ENCODE peak calls at places on chromosome 14, in five cellular contexts. D, V, W, U and O are unnamed samples.

GRCh38 chr14:90739318-90740077 is 76.7 kb downstream of the TTC7B start:
- DNase-seq in D (no peak), W (peak), V (no peak), U (no peak), O (no peak)

GRCh38 chr14:72611956-72612500 is 281.9 kb downstream of the DPF3 start:
- DNase-seq in U (no peak), V (no peak), W (peak), D (no peak), O (no peak)

GRCh38 chr14:70888681-70889175 is 18.5 kb upstream of the PCNX1 start:
- DNase-seq in W (no peak), D (peak), U (no peak), V (no peak), O (no peak)

GRCh38 chr14:26709019-26709418 is 111.2 kb upstream of the NOVA1 start:
- DNase-seq in V (no peak), W (no peak), D (peak), U (no peak), O (no peak)

GRCh38 chr14:65019944-65020566 is 33.4 kb downstream of the FNTB start:
- DNase-seq in W (no peak), U (no peak), V (peak), D (peak), O (no peak)

GRCh38 chr14:20219033-20219432 is 4.5 kb upstream of the OR11H6 start:
- DNase-seq in D (peak), W (no peak), V (no peak), U (no peak), O (no peak)

GRCh38 chr14:37363661-37364060 is 165.9 kb downstream of the MIPOL1 start:
- DNase-seq in D (no peak), W (no peak), U (no peak), V (no peak), O (no peak)

GRCh38 chr14:22039938-22040780 is 366.5 kb upstream of the OR4E1 start:
- DNase-seq in W (no peak), U (no peak), V (peak), D (no peak), O (no peak)

GRCh38 chr14:54362759-54363437 is 33.9 kb upstream of the CDKN3 start:
- DNase-seq in W (no peak), U (no peak), V (no peak), D (no peak), O (no peak)

GRCh38 chr14:24143511-24143910 is 2.1 kb upstream of the EMC9 start:
- DNase-seq in W (no peak), D (peak), U (no peak), V (no peak), O (no peak)

GRCh38 chr14:72049462-72049861 is 117.2 kb downstream of the RGS6 start:
- DNase-seq in D (no peak), U (no peak), V (no peak), W (no peak), O (no peak)

GRCh38 chr14:63551338-63551737 is 8.2 kb upstream of the PPP2R5E start:
- DNase-seq in W (no peak), U (no peak), V (no peak), D (peak), O (no peak)

GRCh38 chr14:63956326-63956725 is 103.5 kb downstream of the SYNE2 start:
- DNase-seq in U (no peak), V (no peak), D (peak), W (no peak), O (no peak)

GRCh38 chr14:69848903-69849391 is 30.3 kb upstream of the SMOC1 start:
- DNase-seq in U (no peak), W (no peak), D (no peak), V (no peak), O (no peak)

GRCh38 chr14:57879516-57879915 is 13.6 kb upstream of the SLC35F4 start:
- DNase-seq in D (no peak), U (no peak), V (no peak), W (no peak), O (no peak)

GRCh38 chr14:66709292-66709691 is 201.3 kb downstream of the GPHN start:
- DNase-seq in U (no peak), D (peak), W (no peak), V (no peak), O (no peak)

GRCh38 chr14:63039800-63040380 is 5.4 kb downstream of the KCNH5 start:
- DNase-seq in U (no peak), D (peak), V (peak), W (no peak), O (no peak)

GRCh38 chr14:77040995-77041744 is 12.7 kb upstream of the IRF2BPL start:
- DNase-seq in D (no peak), V (peak), W (no peak), U (no peak), O (no peak)

GRCh38 chr14:104926619-104927431 is 2.1 kb downstream of the PLD4 start:
- DNase-seq in D (no peak), U (no peak), W (peak), V (no peak), O (no peak)
- TF ChIP-seq CTCF in D (no peak), U (no peak), W (no peak), V (no peak), O (no peak)

GRCh38 chr14:99217066-99217465 is 54.9 kb downstream of the BCL11B start:
- DNase-seq in U (no peak), D (no peak), V (no peak), W (no peak), O (no peak)
- TF ChIP-seq CTCF in U (no peak), D (no peak), V (no peak), W (no peak), O (no peak)

GRCh38 chr14:50739186-50739585 is 71.1 kb upstream of the SAV1 start:
- DNase-seq in U (no peak), V (no peak), D (no peak), W (no peak), O (peak)

GRCh38 chr14:50736932-50737419 is 68.9 kb upstream of the SAV1 start:
- DNase-seq in D (no peak), U (no peak), W (no peak), V (no peak), O (no peak)

GRCh38 chr14:50740858-50741257 is 72.8 kb upstream of the SAV1 start:
- DNase-seq in V (no peak), D (no peak), U (no peak), W (no peak), O (no peak)

GRCh38 chr14:50733479-50733878 is 65.4 kb upstream of the SAV1 start:
- DNase-seq in D (no peak), W (no peak), U (no peak), V (no peak), O (no peak)

GRCh38 chr14:50734950-50735697 is 67.0 kb upstream of the SAV1 start:
- DNase-seq in W (no peak), D (no peak), V (no peak), U (no peak), O (no peak)
- TF ChIP-seq CTCF in W (peak), D (no peak), V (no peak), U (no peak), O (no peak)

GRCh38 chr14:94572637-94573303 is 8.5 kb upstream of the SERPINA5 start:
- DNase-seq in D (no peak), W (no peak), U (no peak), V (no peak), O (no peak)
- TF ChIP-seq CTCF in D (no peak), W (no peak), U (no peak), V (no peak), O (no peak)

GRCh38 chr14:74650927-74651686 is 39.1 kb upstream of the LTBP2 start:
- DNase-seq in W (no peak), U (no peak), D (no peak), V (no peak), O (no peak)

GRCh38 chr14:74655597-74656389 is 43.8 kb upstream of the LTBP2 start:
- DNase-seq in V (no peak), W (no peak), D (peak), U (no peak), O (no peak)

GRCh38 chr14:74652541-74652940 is 40.5 kb upstream of the LTBP2 start:
- DNase-seq in U (no peak), V (no peak), D (no peak), W (no peak), O (no peak)

GRCh38 chr14:74654931-74655330 is 42.9 kb upstream of the LTBP2 start:
- DNase-seq in W (no peak), U (no peak), V (no peak), D (no peak), O (no peak)

GRCh38 chr14:74653386-74654138 is 41.5 kb upstream of the LTBP2 start:
- DNase-seq in U (no peak), W (no peak), V (no peak), D (no peak), O (no peak)
- TF ChIP-seq CTCF in U (no peak), W (no peak), V (no peak), D (no peak), O (no peak)

GRCh38 chr14:35818346-35819115 is 7.6 kb upstream of the BRMS1L start:
- DNase-seq in D (peak), V (peak), W (no peak), U (no peak), O (no peak)
- TF ChIP-seq CTCF in D (peak), V (peak), W (peak), U (peak), O (peak)

GRCh38 chr14:95828649-95829265 is 47.9 kb upstream of the TUNAR start:
- DNase-seq in W (no peak), D (no peak), U (no peak), V (no peak), O (no peak)
- TF ChIP-seq CTCF in W (no peak), D (no peak), U (no peak), V (no peak), O (no peak)